ENCODE peak calls at places on chromosome 6, in seven cellular contexts. E is neural progenitor cell, Y is right lobe of liver, K is tibial nerve, C is right atrium auricular region, U is mammary epithelial cell, L is uterus. T is an unnamed sample.

GRCh38 chr6:11804135-11804534 is 25.5 kb upstream of the ADTRP start:
- DNase-seq in Y (no peak), C (no peak), E (no peak), K (no peak), L (no peak), U (no peak), T (no peak)

GRCh38 chr6:41599015-41599835 is 39.0 kb upstream of the MDFI start:
- DNase-seq in K (no peak), U (no peak), L (peak), Y (no peak), E (no peak), C (no peak), T (no peak)

GRCh38 chr6:33174784-33175183 is 17.5 kb downstream of the COL11A2 start:
- DNase-seq in L (no peak), C (no peak), Y (no peak), U (no peak), K (no peak), E (no peak), T (no peak)

GRCh38 chr6:119109654-119110325 is 31.3 kb upstream of the FAM184A start:
- DNase-seq in U (no peak), K (no peak), Y (no peak), L (no peak), E (no peak), C (no peak), T (no peak)

GRCh38 chr6:34240329-34241248 is 3.9 kb downstream of the HMGA1 start:
- DNase-seq in U (no peak), K (no peak), C (no peak), L (no peak), E (no peak), Y (peak), T (no peak)

GRCh38 chr6:137678451-137678850 is 184.3 kb upstream of the OLIG3 start:
- DNase-seq in L (no peak), E (no peak), Y (no peak), C (no peak), U (no peak), K (no peak), T (no peak)

GRCh38 chr6:10421508-10422281 is 6.8 kb upstream of the TFAP2A start:
- DNase-seq in K (no peak), C (no peak), Y (no peak), E (no peak), U (no peak), L (no peak), T (no peak)

GRCh38 chr6:12546659-12546987 is 169.9 kb upstream of the PHACTR1 start:
- DNase-seq in C (no peak), U (no peak), L (no peak), E (no peak), K (peak), Y (no peak), T (no peak)

GRCh38 chr6:114210467-114210866 is 132.4 kb downstream of the HS3ST5 start:
- DNase-seq in U (no peak), L (no peak), Y (no peak), C (no peak), E (no peak), K (no peak), T (no peak)

GRCh38 chr6:128508588-128509296 is 11.7 kb downstream of the PTPRK start:
- DNase-seq in U (peak), L (no peak), Y (no peak), E (no peak), C (no peak), K (no peak), T (peak)

GRCh38 chr6:26321005-26321404 is 44.0 kb upstream of the BTN3A2 start:
- DNase-seq in L (no peak), K (no peak), E (no peak), U (no peak), Y (no peak), C (no peak), T (no peak)

GRCh38 chr6:26152226-26153101 is 65.2 kb downstream of the HFE start:
- DNase-seq in C (no peak), E (no peak), K (no peak), U (peak), L (no peak), Y (no peak), T (peak)

GRCh38 chr6:28218312-28219248 is 6.5 kb upstream of the ZSCAN9 start:
- DNase-seq in C (peak), L (peak), Y (peak), E (peak), U (peak), K (peak), T (peak)

GRCh38 chr6:18509871-18510643 is 122.9 kb downstream of the RNF144B start:
- DNase-seq in Y (no peak), E (no peak), L (no peak), K (no peak), C (no peak), U (no peak), T (no peak)

GRCh38 chr6:66183982-66184555 is 477.0 kb upstream of the EYS start:
- DNase-seq in L (no peak), U (no peak), C (no peak), Y (no peak), E (no peak), K (no peak), T (no peak)

GRCh38 chr6:159094444-159095252 is 49.9 kb upstream of the TAGAP start:
- DNase-seq in C (no peak), E (no peak), Y (no peak), K (no peak), U (no peak), L (no peak), T (no peak)

GRCh38 chr6:14711056-14711703 is 534.7 kb upstream of the JARID2 start:
- DNase-seq in L (no peak), C (no peak), Y (no peak), U (peak), K (no peak), E (peak), T (peak)

GRCh38 chr6:33724281-33725023 is 13.0 kb upstream of the UQCC2 start:
- DNase-seq in K (no peak), C (no peak), Y (peak), U (no peak), L (no peak), E (no peak), T (no peak)

GRCh38 chr6:73798592-73798991 is 102.6 kb downstream of the CD109 start:
- DNase-seq in U (peak), E (no peak), C (peak), Y (no peak), L (peak), K (peak), T (peak)

GRCh38 chr6:39339111-39339510 is 16.6 kb upstream of the KCNK16 start:
- DNase-seq in K (no peak), C (no peak), Y (no peak), E (no peak), U (no peak), L (no peak), T (no peak)

DNA sequence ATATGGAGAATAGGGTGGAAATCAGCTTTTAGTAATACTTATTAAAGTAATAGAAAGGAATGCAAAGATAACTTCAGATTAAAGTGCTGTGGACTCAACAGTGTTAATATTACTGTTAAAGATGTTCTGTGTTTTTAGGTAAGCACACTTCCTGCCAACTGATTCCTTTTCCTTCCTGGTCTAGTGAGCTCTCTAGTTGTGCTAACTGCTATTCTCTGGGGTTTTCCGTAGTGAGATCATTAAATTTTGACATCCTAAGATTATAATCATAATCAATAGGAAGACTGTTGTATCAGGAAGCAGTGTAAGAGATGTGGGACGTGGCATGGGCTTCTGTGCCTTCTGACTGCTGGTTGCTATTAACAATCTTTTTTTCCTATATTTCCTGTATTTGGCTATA is 1.2 kb upstream of the TMEM217 start:
- DNase-seq in Y (no peak), U (peak), K (no peak), C (no peak), L (no peak), E (no peak), T (peak)
- H3K4me3 ChIP-seq in Y (peak), U (peak), K (no peak), C (no peak), L (no peak), E (no peak), T (peak)

GRCh38 chr6:19834858-19835257 is 2.3 kb upstream of the ID4 start:
- DNase-seq in K (no peak), U (peak), C (no peak), Y (no peak), L (no peak), E (no peak), T (no peak)

GRCh38 chr6:19837511-19838441 is 606 bp downstream of the ID4 start:
- DNase-seq in E (peak), L (peak), K (no peak), C (no peak), U (peak), Y (no peak), T (peak)

GRCh38 chr6:19835605-19836004 is 1.6 kb upstream of the ID4 start:
- DNase-seq in E (no peak), L (no peak), U (peak), C (no peak), Y (no peak), K (no peak), T (peak)

GRCh38 chr6:19838442-19839236 is 1.5 kb downstream of the ID4 start:
- DNase-seq in L (no peak), U (peak), Y (no peak), C (no peak), K (no peak), E (peak), T (peak)

DNA sequence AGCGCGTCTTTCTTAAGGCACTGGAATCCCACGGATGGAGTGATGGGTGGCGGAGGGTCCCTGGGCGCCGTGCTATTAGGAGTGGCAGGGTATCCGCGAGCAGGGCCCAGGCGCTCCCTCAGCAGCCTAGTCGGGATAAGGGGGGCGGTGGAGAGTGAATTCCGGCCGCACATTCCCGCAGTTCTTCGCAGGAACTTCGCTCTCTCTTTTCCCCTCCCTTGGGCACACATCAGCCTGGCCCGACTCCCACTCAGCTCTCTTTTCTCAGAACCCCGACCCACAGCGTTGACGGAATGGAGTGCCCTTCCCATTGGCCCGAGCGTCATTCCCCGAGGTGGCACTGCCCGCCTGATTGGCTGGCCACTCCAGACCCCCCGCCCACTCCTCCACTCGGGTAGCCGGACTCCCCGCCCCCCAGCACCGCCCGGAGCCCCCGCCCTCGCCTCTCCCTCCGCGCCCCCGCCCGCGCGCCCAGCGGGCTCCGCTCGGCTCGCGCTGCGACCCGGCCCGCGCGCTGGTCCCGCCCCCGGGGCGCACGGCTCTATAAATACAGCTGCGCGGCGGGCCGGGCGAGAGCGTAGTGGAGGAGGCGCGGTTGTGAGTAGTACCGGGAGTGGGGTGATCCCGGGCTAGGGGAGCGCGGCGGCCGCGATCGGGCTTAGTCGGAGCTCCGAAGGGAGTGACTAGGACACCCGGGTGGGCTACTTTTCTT is at the start of gene ID4:
- DNase-seq in L (peak), Y (peak), K (peak), U (peak), C (peak), E (peak), T (peak)
- TF ChIP-seq CTCF in L (no peak), Y (no peak), K (no peak), U (no peak), C (no peak), E (no peak), T (no peak)

DNA sequence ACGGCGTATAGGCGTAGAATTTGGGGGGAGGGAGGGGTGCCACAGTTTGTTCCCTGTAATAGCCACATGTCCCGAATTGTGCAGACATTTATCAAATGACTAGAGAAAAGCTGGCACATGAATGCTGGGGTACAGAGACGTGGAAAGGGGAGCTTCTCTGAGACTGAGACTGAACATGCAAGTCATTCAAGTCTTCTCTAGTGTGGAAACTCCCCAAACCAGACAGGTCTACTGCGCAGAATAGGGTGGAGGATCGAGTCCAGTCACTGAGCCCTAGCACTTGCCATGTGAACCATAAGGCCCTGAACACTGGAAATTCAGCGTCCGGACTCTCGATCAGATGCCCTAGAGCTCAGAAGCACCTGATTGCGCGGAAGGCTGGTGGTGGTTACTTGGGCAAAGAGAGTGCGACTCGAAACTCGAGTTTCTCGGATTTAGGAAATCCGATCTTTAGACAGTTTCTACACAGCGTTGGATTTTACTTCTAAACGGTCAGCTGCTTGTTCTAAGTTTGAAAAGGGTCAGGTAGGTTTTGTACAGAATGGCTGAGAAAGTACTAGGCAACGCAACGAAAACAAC is 32.7 kb downstream of the TFAP2B start:
- DNase-seq in L (no peak), C (no peak), K (no peak), U (no peak), E (peak), Y (no peak), T (no peak)
- H3K4me3 ChIP-seq in L (no peak), C (no peak), K (no peak), U (no peak), E (peak), Y (no peak), T (no peak)

GRCh38 chr6:81105998-81106397 is 646.5 kb downstream of the TENT5A start:
- DNase-seq in L (no peak), C (no peak), Y (no peak), E (no peak), K (no peak), U (no peak), T (no peak)
- TF ChIP-seq CTCF in L (no peak), C (no peak), Y (no peak), E (peak), K (no peak), U (no peak), T (no peak)